ENCODE peak calls at places on chromosome 1, in ten cellular contexts. One of them, this sample, is unnamed.

GRCh38 chr1:101238681-101239094 is 1.9 kb downstream of the S1PR1 start:
- DNase-seq in psoas muscle: peak
- DNase-seq in AG10803: peak
- DNase-seq in fibroblast of mammary gland: peak
- DNase-seq in upper lobe of right lung: peak
- DNase-seq in LNCaP clone FGC: peak
- DNase-seq in foreskin fibroblast: peak
- DNase-seq in left ventricle myocardium inferior: peak
- DNase-seq in Peyer's patch: peak
- DNase-seq in HCT116: peak
- DNase-seq in this sample: peak

GRCh38 chr1:67723620-67724019 is 38.6 kb downstream of the GADD45A start:
- DNase-seq in foreskin fibroblast: peak
- DNase-seq in fibroblast of mammary gland: peak
- DNase-seq in HCT116: no peak
- DNase-seq in upper lobe of right lung: no peak
- DNase-seq in AG10803: peak
- DNase-seq in psoas muscle: no peak
- DNase-seq in Peyer's patch: no peak
- DNase-seq in LNCaP clone FGC: no peak
- DNase-seq in left ventricle myocardium inferior: no peak
- DNase-seq in this sample: no peak

GRCh38 chr1:231460614-231461013 is 38.5 kb upstream of the EGLN1 start:
- DNase-seq in left ventricle myocardium inferior: no peak
- DNase-seq in Peyer's patch: no peak
- DNase-seq in upper lobe of right lung: no peak
- DNase-seq in HCT116: no peak
- DNase-seq in AG10803: peak
- DNase-seq in fibroblast of mammary gland: peak
- DNase-seq in psoas muscle: no peak
- DNase-seq in LNCaP clone FGC: no peak
- DNase-seq in foreskin fibroblast: no peak
- DNase-seq in this sample: no peak

GRCh38 chr1:36400825-36401601 is 3.3 kb upstream of the LSM10 start:
- DNase-seq in HCT116: peak
- DNase-seq in left ventricle myocardium inferior: peak
- DNase-seq in upper lobe of right lung: peak
- DNase-seq in psoas muscle: peak
- DNase-seq in Peyer's patch: peak
- DNase-seq in AG10803: peak
- DNase-seq in fibroblast of mammary gland: peak
- DNase-seq in LNCaP clone FGC: no peak
- DNase-seq in foreskin fibroblast: peak
- DNase-seq in this sample: peak

GRCh38 chr1:193355654-193356053 is 169.2 kb upstream of the B3GALT2 start:
- DNase-seq in AG10803: no peak
- DNase-seq in LNCaP clone FGC: no peak
- DNase-seq in psoas muscle: no peak
- DNase-seq in upper lobe of right lung: no peak
- DNase-seq in fibroblast of mammary gland: peak
- DNase-seq in left ventricle myocardium inferior: no peak
- DNase-seq in HCT116: no peak
- DNase-seq in Peyer's patch: no peak
- DNase-seq in foreskin fibroblast: peak
- DNase-seq in this sample: no peak

GRCh38 chr1:26022994-26023393 is 1.4 kb downstream of the EXTL1 start:
- DNase-seq in psoas muscle: no peak
- DNase-seq in AG10803: no peak
- DNase-seq in LNCaP clone FGC: no peak
- DNase-seq in fibroblast of mammary gland: no peak
- DNase-seq in foreskin fibroblast: no peak
- DNase-seq in upper lobe of right lung: no peak
- DNase-seq in Peyer's patch: no peak
- DNase-seq in HCT116: no peak
- DNase-seq in left ventricle myocardium inferior: no peak
- DNase-seq in this sample: no peak

GRCh38 chr1:93177991-93178390 is 2.2 kb downstream of the TMED5 start:
- DNase-seq in psoas muscle: no peak
- DNase-seq in AG10803: peak
- DNase-seq in LNCaP clone FGC: no peak
- DNase-seq in Peyer's patch: no peak
- DNase-seq in left ventricle myocardium inferior: no peak
- DNase-seq in fibroblast of mammary gland: peak
- DNase-seq in HCT116: no peak
- DNase-seq in foreskin fibroblast: peak
- DNase-seq in upper lobe of right lung: no peak
- DNase-seq in this sample: no peak

GRCh38 chr1:98749152-98749756 is 87.7 kb downstream of the SNX7 start:
- DNase-seq in foreskin fibroblast: peak
- DNase-seq in psoas muscle: no peak
- DNase-seq in upper lobe of right lung: no peak
- DNase-seq in HCT116: no peak
- DNase-seq in Peyer's patch: no peak
- DNase-seq in left ventricle myocardium inferior: no peak
- DNase-seq in LNCaP clone FGC: no peak
- DNase-seq in fibroblast of mammary gland: peak
- DNase-seq in AG10803: peak
- DNase-seq in this sample: no peak

GRCh38 chr1:183011859-183012258 is 11.4 kb upstream of the LAMC1 start:
- DNase-seq in AG10803: no peak
- DNase-seq in HCT116: no peak
- DNase-seq in psoas muscle: no peak
- DNase-seq in fibroblast of mammary gland: no peak
- DNase-seq in left ventricle myocardium inferior: no peak
- DNase-seq in foreskin fibroblast: no peak
- DNase-seq in upper lobe of right lung: no peak
- DNase-seq in Peyer's patch: no peak
- DNase-seq in LNCaP clone FGC: no peak
- DNase-seq in this sample: no peak

GRCh38 chr1:82819234-82819633 is 1018.5 kb downstream of the ADGRL2 start:
- DNase-seq in upper lobe of right lung: no peak
- DNase-seq in AG10803: no peak
- DNase-seq in left ventricle myocardium inferior: no peak
- DNase-seq in Peyer's patch: no peak
- DNase-seq in fibroblast of mammary gland: no peak
- DNase-seq in LNCaP clone FGC: no peak
- DNase-seq in HCT116: no peak
- DNase-seq in psoas muscle: no peak
- DNase-seq in foreskin fibroblast: peak
- DNase-seq in this sample: no peak

GRCh38 chr1:203686091-203686632 is 59.5 kb downstream of the ATP2B4 start:
- DNase-seq in left ventricle myocardium inferior: no peak
- DNase-seq in Peyer's patch: no peak
- DNase-seq in HCT116: no peak
- DNase-seq in fibroblast of mammary gland: no peak
- DNase-seq in upper lobe of right lung: no peak
- DNase-seq in foreskin fibroblast: peak
- DNase-seq in AG10803: peak
- DNase-seq in LNCaP clone FGC: peak
- DNase-seq in psoas muscle: no peak
- DNase-seq in this sample: no peak

GRCh38 chr1:157770442-157771043 is 6.4 kb downstream of the FCRL2 start:
- DNase-seq in Peyer's patch: no peak
- DNase-seq in foreskin fibroblast: no peak
- DNase-seq in AG10803: no peak
- DNase-seq in upper lobe of right lung: no peak
- DNase-seq in HCT116: no peak
- DNase-seq in left ventricle myocardium inferior: no peak
- DNase-seq in fibroblast of mammary gland: peak
- DNase-seq in LNCaP clone FGC: no peak
- DNase-seq in psoas muscle: no peak
- DNase-seq in this sample: no peak

GRCh38 chr1:13813398-13814012 is 113.5 kb downstream of the PRDM2 start:
- DNase-seq in LNCaP clone FGC: no peak
- DNase-seq in fibroblast of mammary gland: peak
- DNase-seq in AG10803: peak
- DNase-seq in Peyer's patch: no peak
- DNase-seq in psoas muscle: peak
- DNase-seq in HCT116: no peak
- DNase-seq in left ventricle myocardium inferior: no peak
- DNase-seq in upper lobe of right lung: peak
- DNase-seq in foreskin fibroblast: peak
- DNase-seq in this sample: peak

DNA sequence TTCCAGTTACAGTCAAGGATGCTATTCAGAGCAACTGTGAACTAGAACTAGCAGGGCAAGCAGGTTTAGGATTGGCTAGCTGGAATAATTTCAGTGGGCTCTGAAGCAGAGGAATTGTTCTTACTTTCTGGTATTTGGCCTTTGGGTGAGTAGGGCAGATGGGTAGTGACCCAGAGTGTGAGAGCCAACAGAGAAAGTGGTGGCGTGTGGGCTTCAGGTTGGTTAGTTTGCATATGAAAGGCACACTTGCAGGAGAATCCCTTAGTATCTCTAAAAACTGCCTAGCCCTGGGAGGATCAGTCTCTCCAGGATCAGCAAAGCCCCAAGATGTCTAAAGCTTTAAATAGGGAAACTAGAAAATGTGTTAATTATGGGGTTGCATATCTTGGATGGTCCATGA is 67.6 kb upstream of the LRRC8B start:
- DNase-seq in psoas muscle: no peak
- DNase-seq in AG10803: no peak
- DNase-seq in Peyer's patch: no peak
- DNase-seq in left ventricle myocardium inferior: no peak
- DNase-seq in HCT116: no peak
- DNase-seq in LNCaP clone FGC: no peak
- DNase-seq in fibroblast of mammary gland: no peak
- DNase-seq in upper lobe of right lung: no peak
- DNase-seq in foreskin fibroblast: no peak
- DNase-seq in this sample: no peak
- TF ChIP-seq CTCF in psoas muscle: no peak
- TF ChIP-seq CTCF in AG10803: no peak
- TF ChIP-seq CTCF in Peyer's patch: no peak
- TF ChIP-seq CTCF in left ventricle myocardium inferior: no peak
- TF ChIP-seq CTCF in HCT116: no peak
- TF ChIP-seq CTCF in LNCaP clone FGC: no peak
- TF ChIP-seq CTCF in fibroblast of mammary gland: no peak
- TF ChIP-seq CTCF in upper lobe of right lung: no peak
- TF ChIP-seq CTCF in foreskin fibroblast: no peak
- TF ChIP-seq CTCF in this sample: no peak

DNA sequence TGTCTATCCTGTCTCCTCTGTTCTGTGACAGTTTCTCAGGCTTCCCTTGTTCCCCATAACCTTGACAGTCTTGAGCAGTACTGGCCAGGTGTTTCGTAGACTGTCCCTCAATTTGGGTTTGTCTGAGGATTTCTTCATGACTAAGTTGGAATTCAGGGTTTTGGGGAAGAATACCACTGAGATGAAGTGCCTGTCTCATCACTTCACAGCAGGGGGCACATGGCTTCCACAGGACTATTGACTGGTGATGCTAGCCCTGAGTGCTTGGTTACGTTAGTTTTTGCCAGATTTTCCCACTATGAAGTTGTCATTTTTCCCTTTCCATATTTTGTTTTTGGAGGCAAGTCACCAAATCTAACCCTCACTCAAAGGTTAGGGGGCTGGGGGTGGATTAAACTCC is 45.7 kb downstream of the CDCP2 start:
- DNase-seq in left ventricle myocardium inferior: no peak
- DNase-seq in fibroblast of mammary gland: peak
- DNase-seq in upper lobe of right lung: no peak
- DNase-seq in foreskin fibroblast: peak
- DNase-seq in Peyer's patch: no peak
- DNase-seq in LNCaP clone FGC: no peak
- DNase-seq in psoas muscle: no peak
- DNase-seq in AG10803: peak
- DNase-seq in HCT116: no peak
- DNase-seq in this sample: no peak
- TF ChIP-seq CTCF in left ventricle myocardium inferior: peak
- TF ChIP-seq CTCF in fibroblast of mammary gland: peak
- TF ChIP-seq CTCF in upper lobe of right lung: no peak
- TF ChIP-seq CTCF in foreskin fibroblast: peak
- TF ChIP-seq CTCF in Peyer's patch: peak
- TF ChIP-seq CTCF in LNCaP clone FGC: no peak
- TF ChIP-seq CTCF in psoas muscle: no peak
- TF ChIP-seq CTCF in AG10803: peak
- TF ChIP-seq CTCF in HCT116: no peak
- TF ChIP-seq CTCF in this sample: peak

GRCh38 chr1:220113136-220113695 is 19.3 kb downstream of the IARS2 start:
- DNase-seq in AG10803: peak
- DNase-seq in fibroblast of mammary gland: peak
- DNase-seq in psoas muscle: no peak
- DNase-seq in Peyer's patch: no peak
- DNase-seq in upper lobe of right lung: no peak
- DNase-seq in foreskin fibroblast: peak
- DNase-seq in left ventricle myocardium inferior: no peak
- DNase-seq in HCT116: no peak
- DNase-seq in LNCaP clone FGC: peak
- DNase-seq in this sample: no peak
- TF ChIP-seq CTCF in AG10803: peak
- TF ChIP-seq CTCF in fibroblast of mammary gland: peak
- TF ChIP-seq CTCF in psoas muscle: peak
- TF ChIP-seq CTCF in Peyer's patch: peak
- TF ChIP-seq CTCF in upper lobe of right lung: peak
- TF ChIP-seq CTCF in foreskin fibroblast: peak
- TF ChIP-seq CTCF in left ventricle myocardium inferior: peak
- TF ChIP-seq CTCF in HCT116: peak
- TF ChIP-seq CTCF in LNCaP clone FGC: peak
- TF ChIP-seq CTCF in this sample: peak

GRCh38 chr1:29415156-29415830 is 179.0 kb downstream of the PTPRU start:
- DNase-seq in AG10803: no peak
- DNase-seq in LNCaP clone FGC: no peak
- DNase-seq in fibroblast of mammary gland: peak
- DNase-seq in psoas muscle: no peak
- DNase-seq in HCT116: peak
- DNase-seq in upper lobe of right lung: no peak
- DNase-seq in foreskin fibroblast: no peak
- DNase-seq in Peyer's patch: no peak
- DNase-seq in left ventricle myocardium inferior: no peak
- DNase-seq in this sample: no peak
- TF ChIP-seq CTCF in AG10803: no peak
- TF ChIP-seq CTCF in LNCaP clone FGC: peak
- TF ChIP-seq CTCF in fibroblast of mammary gland: no peak
- TF ChIP-seq CTCF in psoas muscle: no peak
- TF ChIP-seq CTCF in HCT116: peak
- TF ChIP-seq CTCF in upper lobe of right lung: no peak
- TF ChIP-seq CTCF in foreskin fibroblast: no peak
- TF ChIP-seq CTCF in Peyer's patch: no peak
- TF ChIP-seq CTCF in left ventricle myocardium inferior: no peak
- TF ChIP-seq CTCF in this sample: peak

DNA sequence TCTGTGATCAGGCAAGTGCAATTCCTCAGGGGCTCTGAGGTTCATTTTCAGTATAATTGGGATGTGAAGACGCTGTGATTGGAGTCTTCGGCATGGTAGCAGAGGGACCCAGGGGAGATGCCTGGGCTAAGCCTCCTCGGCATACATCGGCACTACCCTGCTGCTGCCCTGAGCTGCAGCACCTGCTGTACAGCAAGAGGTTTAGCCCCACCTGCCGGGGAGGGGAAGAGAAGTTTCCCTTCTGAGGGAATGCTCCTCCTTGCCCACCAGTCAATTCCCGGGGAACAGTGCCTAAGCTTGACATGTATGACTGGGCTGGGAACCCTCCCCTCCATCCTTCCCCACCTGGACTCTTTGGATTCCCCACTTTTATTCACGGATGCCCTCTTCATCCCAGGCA is 24.9 kb downstream of the CNIH3 start:
- DNase-seq in LNCaP clone FGC: no peak
- DNase-seq in upper lobe of right lung: no peak
- DNase-seq in fibroblast of mammary gland: no peak
- DNase-seq in left ventricle myocardium inferior: no peak
- DNase-seq in AG10803: no peak
- DNase-seq in psoas muscle: no peak
- DNase-seq in Peyer's patch: no peak
- DNase-seq in foreskin fibroblast: no peak
- DNase-seq in HCT116: peak
- DNase-seq in this sample: peak
- TF ChIP-seq CTCF in LNCaP clone FGC: peak
- TF ChIP-seq CTCF in upper lobe of right lung: no peak
- TF ChIP-seq CTCF in fibroblast of mammary gland: no peak
- TF ChIP-seq CTCF in left ventricle myocardium inferior: no peak
- TF ChIP-seq CTCF in AG10803: no peak
- TF ChIP-seq CTCF in psoas muscle: no peak
- TF ChIP-seq CTCF in Peyer's patch: no peak
- TF ChIP-seq CTCF in foreskin fibroblast: no peak
- TF ChIP-seq CTCF in HCT116: peak
- TF ChIP-seq CTCF in this sample: peak